ENCODE peak calls at places on chromosomes 5 and 9, in six cellular contexts. H, G, C, B, I and V are unnamed samples.

GRCh38 chr9:135152608-135153337 is 65.3 kb downstream of the OLFM1 start:
- DNase-seq in H (no peak), G (no peak), C (no peak), B (no peak), I (peak), V (no peak)

GRCh38 chr5:101728933-101729332 is 567.2 kb downstream of the SLCO4C1 start:
- DNase-seq in H (no peak), G (no peak), C (no peak), B (no peak), I (peak), V (no peak)

GRCh38 chr9:99113418-99114048 is 8.6 kb downstream of the TGFBR1 start:
- DNase-seq in H (no peak), G (no peak), C (no peak), B (no peak), I (no peak), V (no peak)

GRCh38 chr9:131843989-131844744 is 104.3 kb upstream of the RAPGEF1 start:
- DNase-seq in H (peak), G (no peak), C (no peak), B (no peak), I (no peak), V (no peak)

GRCh38 chr9:109910616-109911568 is 130.9 kb downstream of the PALM2AKAP2 start:
- DNase-seq in H (no peak), G (no peak), C (no peak), B (no peak), I (peak), V (no peak)

GRCh38 chr9:26157411-26157810 is 479.2 kb upstream of the TUSC1 start:
- DNase-seq in H (no peak), G (no peak), C (no peak), B (no peak), I (no peak), V (no peak)

GRCh38 chr5:170809551-170809950 is 26.0 kb downstream of the GABRP start:
- DNase-seq in H (no peak), G (no peak), C (peak), B (peak), I (peak), V (no peak)

GRCh38 chr5:59354274-59354673 is 539.3 kb downstream of the PDE4D start:
- DNase-seq in H (no peak), G (no peak), C (no peak), B (no peak), I (no peak), V (no peak)

GRCh38 chr9:110126457-110126856 is 81.5 kb downstream of the C9orf152 start:
- DNase-seq in H (no peak), G (no peak), C (no peak), B (no peak), I (no peak), V (no peak)

GRCh38 chr5:44565872-44566271 is 176.7 kb upstream of the FGF10 start:
- DNase-seq in H (no peak), G (no peak), C (no peak), B (no peak), I (no peak), V (no peak)

GRCh38 chr9:133569891-133570651 is 35.6 kb downstream of the ADAMTSL2 start:
- DNase-seq in H (no peak), G (no peak), C (no peak), B (no peak), I (no peak), V (no peak)

GRCh38 chr5:148827723-148828122 is 1.3 kb downstream of the ADRB2 start:
- DNase-seq in H (no peak), G (no peak), C (no peak), B (no peak), I (peak), V (no peak)